ENCODE peak calls at places on chromosomes 4 and X, in six cellular contexts. V is AG10803, I is AG04449, X is HFFc6, D is tibial artery, F is endothelial cell. J is an unnamed sample.

GRCh38 chrX:100098660-100099375 is 311.3 kb downstream of the PCDH19 start:
- DNase-seq in V (peak; percentile 66), I (no peak), F (peak; percentile 3), D (no peak), X (no peak), J (peak; percentile 8)

GRCh38 chr4:169345207-169345788 is 74.5 kb upstream of the SH3RF1 start:
- DNase-seq in F (no peak), V (peak; percentile 89), X (peak; percentile 71), I (no peak), D (no peak), J (peak; percentile 67)

GRCh38 chr4:88442636-88443260 is 14.2 kb upstream of the HERC5 start:
- DNase-seq in F (no peak), X (no peak), V (no peak), D (no peak), I (no peak), J (no peak)

GRCh38 chr4:128635141-128635911 is 174.2 kb upstream of the JADE1 start:
- DNase-seq in D (no peak), F (no peak), X (no peak), V (peak; percentile 16), I (no peak), J (peak; percentile 96)

GRCh38 chrX:109635151-109635550 is 10.2 kb upstream of the KCNE5 start:
- DNase-seq in I (no peak), X (peak; percentile 11), D (no peak), F (no peak), V (peak; percentile 4), J (peak; percentile 33)

GRCh38 chr4:8217871-8218270 is 18.8 kb downstream of the SH3TC1 start:
- DNase-seq in V (no peak), D (no peak), F (no peak), X (no peak), I (no peak), J (no peak)

GRCh38 chr4:13544556-13545393 is 467 bp upstream of the NKX3-2 start:
- DNase-seq in I (no peak), D (peak; percentile 67), V (peak; percentile 33), F (peak; percentile 89), X (peak; percentile 50), J (peak; percentile 67)

GRCh38 chr4:73711989-73712388 is 28.4 kb upstream of the CXCL8 start:
- DNase-seq in I (no peak), V (no peak), X (no peak), D (no peak), F (no peak), J (no peak)

GRCh38 chrX:110436497-110436896 is 77.8 kb downstream of the RTL9 start:
- DNase-seq in F (no peak), X (no peak), V (no peak), D (no peak), I (no peak), J (no peak)

GRCh38 chr4:4849106-4849505 is 10.4 kb upstream of the MSX1 start:
- DNase-seq in F (peak; percentile 2), I (no peak), D (no peak), X (no peak), V (no peak), J (no peak)

GRCh38 chrX:123993326-123993725 is 31.8 kb downstream of the STAG2 start:
- DNase-seq in I (peak; percentile 42), X (peak; percentile 77), F (no peak), V (peak; percentile 60), D (no peak), J (peak; percentile 49)

GRCh38 chr4:140777894-140778293 is 21.7 kb upstream of the TBC1D9 start:
- DNase-seq in F (no peak), X (no peak), I (no peak), D (no peak), V (no peak), J (no peak)

GRCh38 chr4:15547392-15547791 is 77.7 kb downstream of the CC2D2A start:
- DNase-seq in I (no peak), F (no peak), V (no peak), D (no peak), X (no peak), J (no peak)

GRCh38 chr4:174580597-174580996 is 58.3 kb upstream of the HPGD start:
- DNase-seq in V (no peak), X (no peak), I (no peak), D (no peak), F (no peak), J (no peak)

GRCh38 chr4:6727081-6727942 is 11.3 kb downstream of the BLOC1S4 start:
- DNase-seq in I (no peak), D (no peak), F (no peak), V (peak; percentile 62), X (no peak), J (peak; percentile 19)

GRCh38 chr4:156396534-156396933 is 442.9 kb upstream of the CTSO start:
- DNase-seq in X (no peak), I (no peak), D (no peak), F (no peak), V (no peak), J (no peak)

GRCh38 chr4:22202351-22203343 is 254.1 kb upstream of the KCNIP4 start:
- DNase-seq in F (no peak), I (no peak), X (no peak), V (no peak), D (no peak), J (peak; percentile 52)

GRCh38 chrX:7828594-7828993 is 14.4 kb upstream of the VCX start:
- DNase-seq in V (no peak), D (no peak), I (no peak), F (no peak), X (no peak), J (peak; percentile 6)

GRCh38 chrX:57453901-57454300 is 137.9 kb upstream of the ZXDB start:
- DNase-seq in V (peak; percentile 24), X (no peak), I (no peak), D (no peak), F (peak; percentile 5), J (peak; percentile 15)

GRCh38 chrX:136251042-136251991 is at the start of gene MAP7D3:
- DNase-seq in I (no peak), D (peak; percentile 52), V (peak; percentile 39), F (peak; percentile 46), X (peak; percentile 18), J (peak; percentile 57)

GRCh38 chrX:153875391-153876111 is 10.4 kb downstream of the L1CAM start:
- DNase-seq in D (no peak), F (peak; percentile 67), X (no peak), I (no peak), V (peak; percentile 8), J (peak; percentile 44)

GRCh38 chrX:130523460-130524394 is 121.9 kb downstream of the RBMX2 start:
- DNase-seq in F (no peak), I (no peak), X (no peak), D (peak; percentile 22), V (no peak), J (peak; percentile 1)

GRCh38 chr4:185899833-185900232 is 87.8 kb upstream of the SORBS2 start:
- DNase-seq in I (no peak), V (no peak), X (no peak), F (no peak), D (no peak), J (no peak)

GRCh38 chr4:185909959-185910358 is 98.0 kb upstream of the SORBS2 start:
- DNase-seq in I (no peak), F (no peak), D (no peak), V (no peak), X (no peak), J (no peak)

GRCh38 chr4:185903205-185903604 is 91.2 kb upstream of the SORBS2 start:
- DNase-seq in V (no peak), X (no peak), F (no peak), I (no peak), D (no peak), J (peak; percentile 17)

GRCh38 chr4:185902654-185903053 is 90.7 kb upstream of the SORBS2 start:
- DNase-seq in F (no peak), V (no peak), D (no peak), X (no peak), I (no peak), J (no peak)

GRCh38 chr4:185904381-185904780 is 92.4 kb upstream of the SORBS2 start:
- DNase-seq in X (no peak), F (no peak), I (no peak), V (no peak), D (no peak), J (no peak)
- TF ChIP-seq CTCF in X (no peak), F (no peak), I (no peak), V (no peak), D (no peak), J (no peak)

GRCh38 chrX:49202022-49202421 is 2.0 kb upstream of the SYP start:
- DNase-seq in X (no peak), I (no peak), F (no peak), V (no peak), D (no peak), J (no peak)
- TF ChIP-seq CTCF in X (no peak), I (no peak), F (no peak), V (no peak), D (no peak), J (no peak)

DNA sequence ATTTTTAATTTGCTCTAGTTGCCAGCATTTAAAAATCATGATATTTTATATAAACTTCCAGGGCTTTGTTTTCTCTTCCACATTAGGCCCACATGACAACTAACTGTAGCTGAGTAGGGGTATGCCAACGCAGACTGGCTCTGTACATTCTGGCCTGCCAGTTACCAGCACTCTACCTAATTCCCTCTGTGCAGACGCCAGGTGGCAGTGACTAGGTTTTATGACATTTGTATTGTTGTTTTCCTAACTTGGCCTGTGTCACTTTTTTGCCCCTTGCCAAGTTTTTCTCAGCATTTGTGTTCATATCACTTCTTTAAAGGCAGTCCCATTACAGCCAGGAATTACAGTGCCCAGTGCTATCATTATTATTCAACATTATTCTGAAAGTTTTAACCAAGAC is 347.5 kb downstream of the NKX6-1 start:
- DNase-seq in V (no peak), I (no peak), D (no peak), F (no peak), X (no peak), J (no peak)
- TF ChIP-seq CTCF in V (no peak), I (no peak), D (no peak), F (no peak), X (no peak), J (no peak)

GRCh38 chr4:77432702-77433101 is 172.9 kb upstream of the CXCL13 start:
- DNase-seq in V (no peak), X (no peak), D (no peak), I (no peak), F (no peak), J (no peak)
- TF ChIP-seq CTCF in V (peak; percentile 8), X (no peak), D (no peak), I (no peak), F (no peak), J (no peak)

GRCh38 chrX:54640103-54640428 is 110.0 kb downstream of the GNL3L start:
- DNase-seq in V (no peak), I (no peak), F (no peak), D (no peak), X (no peak), J (no peak)
- TF ChIP-seq CTCF in V (no peak), I (no peak), F (peak; percentile 8), D (no peak), X (peak; percentile 56), J (no peak)

GRCh38 chr4:91502365-91502764 is 801.4 kb upstream of the GRID2 start:
- DNase-seq in F (peak; percentile 8), V (no peak), X (no peak), I (no peak), D (no peak), J (peak; percentile 1)
- TF ChIP-seq CTCF in F (peak; percentile 48), V (no peak), X (no peak), I (no peak), D (no peak), J (no peak)

DNA sequence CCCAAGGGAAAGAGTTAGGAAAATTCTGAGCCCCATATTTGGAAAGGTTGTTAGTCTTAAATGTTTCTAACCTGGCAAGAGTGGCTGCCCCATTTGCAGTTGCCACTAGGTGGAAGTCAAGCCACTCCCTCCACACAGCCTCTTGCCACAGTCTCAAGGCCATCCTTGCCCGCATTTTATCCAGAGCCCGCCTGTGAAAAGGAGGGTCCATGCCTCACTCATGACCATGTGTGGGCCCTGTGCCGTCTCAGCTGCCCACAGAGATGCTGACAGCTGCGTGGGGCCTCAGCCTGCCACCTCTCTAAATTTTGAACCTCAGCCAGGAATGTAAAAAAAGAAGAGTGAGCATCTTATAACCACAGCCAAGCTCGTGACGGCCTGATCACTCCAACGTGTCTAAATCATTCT is 201.5 kb upstream of the FAM241A start:
- DNase-seq in X (peak; percentile 41), D (no peak), V (peak; percentile 54), I (no peak), F (peak; percentile 54), J (peak; percentile 35)
- TF ChIP-seq CTCF in X (peak; percentile 78), D (no peak), V (peak; percentile 69), I (peak; percentile 43), F (peak; percentile 53), J (peak; percentile 46)

J was measured in cardiac fibroblast.